ENCODE peak calls at places on chromosomes 3 and 15, in five cellular contexts. L is CD8-positive, alpha-beta T cell; H is uterus; E is ovary; X is hepatocyte. S is an unnamed sample.
A peak's percentile ranks its signal among the peaks of the same experiment; 100 is the strongest.

GRCh38 chr3:159451067-159451466 is 537.6 kb upstream of the IL12A start:
- DNase-seq in H (no peak), X (no peak), L (no peak), E (no peak), S (no peak)

GRCh38 chr3:15102256-15102655 is 3.3 kb upstream of the RBSN start:
- DNase-seq in X (no peak), L (no peak), E (no peak), H (peak; percentile 44), S (no peak)

GRCh38 chr15:27527490-27528067 is 556.6 kb downstream of the GABRG3 start:
- DNase-seq in E (no peak), H (no peak), L (no peak), X (no peak), S (no peak)

GRCh38 chr3:61575893-61576292 is 14.5 kb downstream of the PTPRG start:
- DNase-seq in E (no peak), H (no peak), X (no peak), L (no peak), S (no peak)

GRCh38 chr3:11391172-11391879 is 119.1 kb downstream of the ATG7 start:
- DNase-seq in X (peak; percentile 28), L (no peak), E (no peak), H (no peak), S (no peak)

GRCh38 chr3:158185711-158186110 is 75.8 kb downstream of the RSRC1 start:
- DNase-seq in H (no peak), L (no peak), E (no peak), X (no peak), S (no peak)

GRCh38 chr3:57221883-57222282 is 5.6 kb upstream of the APPL1 start:
- DNase-seq in E (no peak), H (no peak), L (no peak), X (peak; percentile 16), S (peak; percentile 58)

GRCh38 chr3:14532691-14533456 is 7.3 kb downstream of the GRIP2 start:
- DNase-seq in L (no peak), H (no peak), X (peak; percentile 71), E (no peak), S (no peak)

GRCh38 chr15:57320543-57321220 is 55.6 kb upstream of the CGNL1 start:
- DNase-seq in X (peak; percentile 52), H (no peak), E (no peak), L (no peak), S (peak; percentile 85)

GRCh38 chr15:64842099-64842940 is 605 bp downstream of the PLEKHO2 start:
- DNase-seq in X (no peak), E (no peak), L (peak; percentile 52), H (no peak), S (peak; percentile 49)

GRCh38 chr15:74870496-74871213 is 2.5 kb downstream of the SCAMP2 start:
- DNase-seq in L (no peak), E (no peak), H (no peak), X (peak; percentile 49), S (peak; percentile 10)

GRCh38 chr3:59726279-59726678 is 676.5 kb upstream of the CFAP20DC start:
- DNase-seq in E (no peak), H (no peak), X (no peak), L (no peak), S (no peak)

GRCh38 chr15:57607570-57608000 is 15.9 kb downstream of the MYZAP start:
- DNase-seq in E (no peak), H (no peak), L (no peak), X (peak; percentile 85), S (peak; percentile 67)

GRCh38 chr3:85560088-85560790 is 601.5 kb downstream of the CADM2 start:
- DNase-seq in E (no peak), X (no peak), H (no peak), L (no peak), S (peak; percentile 35)

GRCh38 chr3:77042892-77043291 is 3.0 kb downstream of the ROBO2 start:
- DNase-seq in L (no peak), E (no peak), X (peak; percentile 7), H (no peak), S (no peak)

GRCh38 chr3:94716326-94717018 is 653.6 kb downstream of the NSUN3 start:
- DNase-seq in E (no peak), H (no peak), L (no peak), X (peak; percentile 18), S (no peak)

GRCh38 chr3:15685927-15686326 is 84.4 kb downstream of the BTD start:
- DNase-seq in L (no peak), E (no peak), H (no peak), X (no peak), S (no peak)

GRCh38 chr3:158768881-158769518 is 32.9 kb upstream of the MFSD1 start:
- DNase-seq in L (no peak), H (peak; percentile 47), X (peak; percentile 72), E (peak; percentile 29), S (peak; percentile 95)

GRCh38 chr15:98737721-98738120 is 89.4 kb downstream of the IGF1R start:
- DNase-seq in L (no peak), X (no peak), H (no peak), E (no peak), S (no peak)

GRCh38 chr3:156416846-156417581 is 137.9 kb downstream of the SSR3 start:
- DNase-seq in E (no peak), L (no peak), X (no peak), H (no peak), S (no peak)

GRCh38 chr15:75943713-75944215 is 40.1 kb downstream of the FBXO22 start:
- DNase-seq in E (no peak), X (no peak), H (no peak), L (no peak), S (no peak)

GRCh38 chr3:127787556-127787955 is 34.8 kb downstream of the MGLL start:
- DNase-seq in E (no peak), H (no peak), X (no peak), L (no peak), S (no peak)

GRCh38 chr3:71930056-71930991 is 145.4 kb upstream of the PROK2 start:
- DNase-seq in L (no peak), E (no peak), X (peak; percentile 25), H (peak; percentile 53), S (peak; percentile 72)

GRCh38 chr3:138944842-138945645 is 1.9 kb downstream of the FOXL2 start:
- DNase-seq in X (peak; percentile 29), H (no peak), L (no peak), E (peak; percentile 51), S (no peak)

GRCh38 chr3:8278448-8278847 is 223.2 kb upstream of the LMCD1 start:
- DNase-seq in H (no peak), E (no peak), X (no peak), L (no peak), S (no peak)

GRCh38 chr3:147699175-147699838 is 290.1 kb downstream of the ZIC1 start:
- DNase-seq in L (no peak), X (no peak), H (no peak), E (no peak), S (peak; percentile 46)

GRCh38 chr3:140719841-140720240 is 42.0 kb downstream of the TRIM42 start:
- DNase-seq in H (no peak), L (no peak), X (no peak), E (no peak), S (no peak)
- H3K4me3 ChIP-seq in H (no peak overlapping the region), L (no peak overlapping the region), X (no peak overlapping the region), E (no peak overlapping the region), S (no peak overlapping the region)

GRCh38 chr15:96353931-96354730 is 23.6 kb downstream of the NR2F2 start:
- DNase-seq in X (peak; percentile 61), L (peak; percentile 42), E (peak; percentile 88), H (peak; percentile 83), S (peak; percentile 75)
- TF ChIP-seq CTCF in X (peak; percentile 62), L (no peak), E (peak; percentile 44), H (peak; percentile 73), S (peak; percentile 70)

DNA sequence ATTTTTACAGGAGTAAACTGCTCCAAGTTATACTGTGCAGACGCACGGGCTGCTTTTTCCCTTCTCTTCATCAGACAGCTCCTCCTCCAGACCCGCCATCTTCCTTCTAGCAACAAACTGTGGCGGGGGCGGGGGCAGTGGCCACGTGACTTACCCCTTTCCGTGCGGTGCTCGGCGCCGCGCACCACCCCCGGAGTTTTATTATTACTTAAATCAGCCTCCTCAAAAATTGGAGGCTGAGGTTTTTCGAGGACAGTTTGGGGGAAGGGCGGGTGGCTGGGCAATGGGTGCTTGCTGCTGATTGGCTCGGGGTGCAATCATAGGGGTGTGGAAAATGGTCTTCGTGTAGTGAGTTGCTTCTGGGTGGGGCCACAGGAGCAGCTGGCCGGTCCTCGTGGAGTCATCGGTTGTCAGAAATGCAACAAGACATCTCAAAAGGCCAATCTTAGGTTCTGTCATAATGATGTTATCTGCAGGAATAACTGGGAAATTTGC is 77.1 kb upstream of the MFGE8 start:
- DNase-seq in L (no peak), X (no peak), E (no peak), H (no peak), S (no peak)
- H3K4me3 ChIP-seq in L (no peak overlapping the region), X (no peak overlapping the region), E (no peak overlapping the region), H (no peak overlapping the region), S (no peak overlapping the region)

GRCh38 chr3:148991219-148992026 is at the start of gene GYG1:
- DNase-seq in X (peak; percentile 90), L (peak; percentile 90), H (peak; percentile 81), E (peak; percentile 87), S (peak; percentile 85)
- TF ChIP-seq CTCF in X (peak; percentile 28), L (peak; percentile 45), H (peak; percentile 37), E (no peak), S (no peak)

GRCh38 chr15:70309716-70310115 is 212.0 kb upstream of the TLE3 start:
- DNase-seq in L (no peak), H (no peak), E (no peak), X (no peak), S (no peak)
- H3K4me3 ChIP-seq in L (no peak overlapping the region), H (no peak overlapping the region), E (no peak overlapping the region), X (no peak overlapping the region), S (no peak overlapping the region)

DNA sequence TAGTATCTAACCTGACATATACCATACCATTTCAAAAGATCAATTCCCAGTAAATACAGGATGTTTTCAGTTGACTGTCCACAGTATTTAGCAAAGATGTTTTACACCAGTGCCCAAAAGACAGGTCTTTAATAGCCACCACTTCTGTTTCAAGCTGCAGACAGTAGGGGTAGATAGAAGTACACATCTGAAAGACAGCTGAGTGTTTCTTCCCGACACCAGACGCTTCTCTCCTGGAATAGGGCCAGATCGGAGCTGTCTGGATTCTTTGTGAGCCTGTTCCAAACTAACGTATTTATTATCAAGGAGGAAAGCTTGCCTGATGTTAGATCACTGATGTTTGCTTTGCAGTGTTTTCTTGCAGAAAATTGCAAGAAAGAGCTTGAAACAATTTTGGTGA is 136.1 kb upstream of the RBMS3 start:
- DNase-seq in E (peak; percentile 21), H (peak; percentile 23), X (peak; percentile 77), L (no peak), S (peak; percentile 79)
- TF ChIP-seq CTCF in E (no peak), H (no peak), X (peak; percentile 48), L (no peak), S (peak; percentile 43)

GRCh38 chr3:101009386-101009785 is 16.2 kb upstream of the ABI3BP start:
- DNase-seq in L (no peak), E (no peak), H (no peak), X (no peak), S (no peak)
- H3K4me3 ChIP-seq in L (no peak overlapping the region), E (no peak overlapping the region), H (no peak overlapping the region), X (no peak overlapping the region), S (no peak overlapping the region)